ENCODE peak calls at places on chromosomes 4 and X, in five cellular contexts. C is globus pallidus, P is RPMI8226, Y is HFFc6, H is fibroblast of lung. K is an unnamed sample.

GRCh38 chr4:185532327-185532726 is 3.0 kb downstream of the PDLIM3 start:
- DNase-seq in C (no peak), P (no peak), Y (no peak), H (no peak), K (no peak)

GRCh38 chr4:106421441-106422296 is 53.1 kb upstream of the GIMD1 start:
- DNase-seq in C (no peak), P (no peak), Y (peak; percentile 28), H (peak; percentile 67), K (no peak)

GRCh38 chr4:28092610-28093009 is 1232.0 kb downstream of the STIM2 start:
- DNase-seq in C (no peak), P (no peak), Y (no peak), H (no peak), K (no peak)

GRCh38 chr4:985123-985830 is 1.6 kb upstream of the IDUA start:
- DNase-seq in C (no peak), P (peak; percentile 54), Y (no peak), H (peak; percentile 34), K (peak; percentile 75)

GRCh38 chr4:17701146-17701859 is 80.1 kb downstream of the FAM184B start:
- DNase-seq in C (no peak), P (no peak), Y (no peak), H (no peak), K (peak; percentile 18)

GRCh38 chr4:83207497-83208105 is 77.0 kb downstream of the COQ2 start:
- DNase-seq in C (no peak), P (no peak), Y (peak; percentile 56), H (peak; percentile 91), K (no peak)

GRCh38 chrX:123818243-123818642 is 41.6 kb upstream of the XIAP start:
- DNase-seq in C (no peak), P (no peak), Y (peak; percentile 87), H (peak; percentile 75), K (no peak)

GRCh38 chr4:136748165-136748564 is 784.1 kb downstream of the PCDH18 start:
- DNase-seq in C (no peak), P (no peak), Y (no peak), H (no peak), K (no peak)

GRCh38 chr4:5708171-5708828 is at the start of gene EVC2:
- DNase-seq in C (peak; percentile 12), P (peak; percentile 10), Y (no peak), H (peak; percentile 67), K (peak; percentile 77)

GRCh38 chr4:162682651-162683050 is 484.0 kb downstream of the NAF1 start:
- DNase-seq in C (no peak), P (no peak), Y (no peak), H (peak; percentile 55), K (no peak)

GRCh38 chr4:139005774-139006173 is 9.8 kb upstream of the NOCT start:
- DNase-seq in C (no peak), P (no peak), Y (no peak), H (no peak), K (no peak)

GRCh38 chr4:5399790-5400421 is 308.5 kb downstream of the EVC2 start:
- DNase-seq in C (peak; percentile 5), P (peak; percentile 21), Y (no peak), H (peak; percentile 14), K (peak; percentile 55)

GRCh38 chr4:153900426-153900825 is 111.5 kb upstream of the SFRP2 start:
- DNase-seq in C (no peak), P (no peak), Y (no peak), H (no peak), K (no peak)

GRCh38 chr4:75494563-75494962 is 19.6 kb downstream of the RCHY1 start:
- DNase-seq in C (peak; percentile 41), P (no peak), Y (peak; percentile 71), H (peak; percentile 66), K (no peak)

GRCh38 chr4:81648576-81649272 is 177.0 kb upstream of the RASGEF1B start:
- DNase-seq in C (no peak), P (peak; percentile 21), Y (no peak), H (peak; percentile 55), K (no peak)

GRCh38 chrX:80022363-80023031 is 7.9 kb downstream of the TBX22 start:
- DNase-seq in C (no peak), P (no peak), Y (no peak), H (no peak), K (peak; percentile 57)

GRCh38 chrX:10949541-10949940 is 161.6 kb upstream of the HCCS start:
- DNase-seq in C (no peak), P (no peak), Y (no peak), H (no peak), K (no peak)

GRCh38 chr4:168585168-168586091 is 88.6 kb downstream of the PALLD start:
- DNase-seq in C (peak; percentile 17), P (peak; percentile 18), Y (peak; percentile 55), H (peak; percentile 78), K (peak; percentile 80)

GRCh38 chr4:83230928-83231327 is 53.7 kb downstream of the COQ2 start:
- DNase-seq in C (no peak), P (no peak), Y (no peak), H (no peak), K (no peak)

K was measured in ecto neural progenitor cell.